ENCODE peak calls at places on chromosomes 12 and 14, in five cellular contexts. Q is Peyer's patch, C is K562, F is thoracic aorta, X is substantia nigra. I is an unnamed sample.

GRCh38 chr14:32377046-32377445 is 47.9 kb downstream of the AKAP6 start:
- DNase-seq in Q (no peak), C (no peak), F (no peak), X (no peak), I (no peak)

GRCh38 chr14:29444805-29445204 is 482.8 kb downstream of the PRKD1 start:
- DNase-seq in Q (no peak), C (no peak), F (no peak), X (no peak), I (no peak)

GRCh38 chr12:131862994-131863710 is 31.3 kb upstream of the ULK1 start:
- DNase-seq in Q (peak), C (peak), F (no peak), X (no peak), I (peak)

GRCh38 chr14:100297320-100298300 is 8.6 kb downstream of the SLC25A29 start:
- DNase-seq in Q (peak), C (peak), F (peak), X (peak), I (no peak)

GRCh38 chr14:26794731-26795130 is 196.9 kb upstream of the NOVA1 start:
- DNase-seq in Q (no peak), C (no peak), F (no peak), X (no peak), I (no peak)

GRCh38 chr12:128644664-128645296 is 179.0 kb downstream of the SLC15A4 start:
- DNase-seq in Q (peak), C (peak), F (no peak), X (no peak), I (no peak)

GRCh38 chr14:60274448-60274847 is 25.4 kb downstream of the PPM1A start:
- DNase-seq in Q (no peak), C (no peak), F (no peak), X (no peak), I (no peak)

GRCh38 chr12:52149651-52150241 is 42.1 kb downstream of the KRT80 start:
- DNase-seq in Q (no peak), C (no peak), F (no peak), X (no peak), I (no peak)

GRCh38 chr14:75002392-75003249 is at the start of gene EIF2B2:
- DNase-seq in Q (peak), C (peak), F (peak), X (peak), I (peak)

GRCh38 chr12:94753071-94753779 is 102.9 kb upstream of the TMCC3 start:
- DNase-seq in Q (no peak), C (no peak), F (no peak), X (no peak), I (peak)

GRCh38 chr12:109949089-109949488 is 47.1 kb downstream of the GIT2 start:
- DNase-seq in Q (no peak), C (no peak), F (no peak), X (no peak), I (no peak)

GRCh38 chr12:3715999-3716398 is 36.9 kb downstream of the CRACR2A start:
- DNase-seq in Q (no peak), C (no peak), F (no peak), X (no peak), I (no peak)

GRCh38 chr12:106767954-106768501 is 6.5 kb upstream of the RIC8B start:
- DNase-seq in Q (no peak), C (peak), F (no peak), X (no peak), I (no peak)

GRCh38 chr12:66514581-66514980 is 164.3 kb downstream of the GRIP1 start:
- DNase-seq in Q (no peak), C (no peak), F (no peak), X (no peak), I (peak)

GRCh38 chr12:128088926-128089325 is 178.0 kb upstream of the TMEM132C start:
- DNase-seq in Q (no peak), C (no peak), F (no peak), X (no peak), I (no peak)

GRCh38 chr12:44015333-44015941 is 179.6 kb downstream of the TMEM117 start:
- DNase-seq in Q (no peak), C (peak), F (no peak), X (no peak), I (peak)

GRCh38 chr12:108430245-108430644 is 84.8 kb upstream of the FICD start:
- DNase-seq in Q (no peak), C (no peak), F (no peak), X (no peak), I (no peak)

GRCh38 chr14:99576761-99577705 is 27.0 kb downstream of the CCDC85C start:
- DNase-seq in Q (no peak), C (no peak), F (no peak), X (no peak), I (no peak)

GRCh38 chr12:124231980-124232653 is 62.8 kb upstream of the RFLNA start:
- DNase-seq in Q (peak), C (no peak), F (no peak), X (no peak), I (no peak)

GRCh38 chr14:101838476-101838875 is 77.0 kb downstream of the PPP2R5C start:
- DNase-seq in Q (no peak), C (no peak), F (no peak), X (no peak), I (no peak)

GRCh38 chr14:33515441-33515840 is 435.4 kb downstream of the EGLN3 start:
- DNase-seq in Q (no peak), C (no peak), F (no peak), X (no peak), I (no peak)

GRCh38 chr14:54737132-54737711 is 165.4 kb downstream of the GCH1 start:
- DNase-seq in Q (no peak), C (peak), F (no peak), X (no peak), I (peak)

GRCh38 chr14:63524537-63525155 is 18.5 kb downstream of the PPP2R5E start:
- DNase-seq in Q (no peak), C (no peak), F (no peak), X (no peak), I (no peak)

GRCh38 chr14:82626156-82627055 is 1092.8 kb upstream of the SEL1L start:
- DNase-seq in Q (no peak), C (no peak), F (no peak), X (no peak), I (no peak)

GRCh38 chr14:103260629-103261124 is 73.4 kb upstream of the EIF5 start:
- DNase-seq in Q (peak), C (peak), F (no peak), X (no peak), I (peak)

DNA sequence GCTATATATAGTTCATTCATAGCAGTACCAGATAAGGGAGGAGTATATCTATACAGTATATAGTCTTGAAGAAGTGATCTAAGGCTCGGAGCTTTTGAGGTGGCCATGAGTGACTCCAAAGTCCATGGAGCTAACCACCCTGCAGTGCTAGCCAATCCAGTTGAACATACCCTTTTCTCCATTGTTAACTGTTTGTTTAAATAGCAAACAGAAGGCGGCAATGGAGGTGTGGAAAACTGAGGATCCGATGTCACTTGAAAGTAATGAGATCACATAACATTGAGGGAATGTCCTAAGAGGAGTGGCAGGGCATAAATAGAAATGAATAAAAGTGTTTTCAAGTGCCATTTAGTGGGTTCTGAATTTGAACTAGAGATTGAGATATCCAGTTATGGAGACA is 12.4 kb upstream of the SNAPC1 start:
- DNase-seq in Q (no peak), C (peak), F (no peak), X (no peak), I (no peak)
- H3K27ac ChIP-seq in Q (peak), C (peak), F (no peak), X (no peak), I (no peak)

DNA sequence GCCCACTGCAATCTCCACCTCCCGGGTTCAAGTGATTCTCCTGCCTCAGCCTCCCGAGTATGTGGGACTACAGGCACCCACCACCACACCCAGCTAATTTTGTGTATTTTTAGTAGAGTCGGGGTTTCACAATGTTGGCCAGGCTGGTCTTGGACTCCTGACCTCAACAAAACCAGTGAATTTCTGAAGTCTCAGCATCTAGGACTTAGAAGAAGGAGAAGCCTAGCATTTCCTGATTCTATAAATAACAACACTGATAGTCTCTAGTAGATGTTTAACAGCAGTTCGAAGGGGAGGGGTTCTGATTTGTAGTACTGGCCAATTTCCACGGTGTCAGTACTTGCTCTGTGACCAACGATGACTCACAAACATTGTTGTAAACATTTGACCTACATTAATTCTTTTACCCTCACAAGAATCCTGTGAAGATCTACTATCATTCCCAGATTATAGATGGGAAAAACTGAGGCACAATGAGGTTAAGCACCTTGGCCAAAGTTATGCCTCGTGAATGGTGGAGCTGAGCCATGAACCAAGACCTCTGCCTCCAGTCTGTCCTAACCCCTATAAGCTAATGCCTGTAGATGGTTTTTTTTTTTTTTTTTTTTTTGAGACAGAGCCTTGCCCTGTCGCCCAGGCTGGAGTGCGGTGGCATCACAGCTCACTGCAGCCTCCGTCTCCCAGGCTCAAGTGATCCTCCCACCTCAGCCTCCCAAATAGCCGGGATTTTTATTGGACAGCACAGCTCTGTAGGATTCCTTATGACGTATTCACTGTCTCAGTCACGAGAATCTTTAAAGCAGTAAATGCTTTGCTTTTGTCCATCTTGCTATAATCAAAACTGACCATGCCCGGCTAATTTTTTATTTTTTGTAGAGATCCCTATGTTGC is 5.2 kb downstream of the P2RX4 start:
- DNase-seq in Q (no peak), C (peak), F (no peak), X (no peak), I (peak)
- H3K27ac ChIP-seq in Q (peak), C (no peak), F (no peak), X (no peak), I (no peak)

GRCh38 chr12:121805171-121805687 is 1.4 kb downstream of the SETD1B start:
- DNase-seq in Q (peak), C (no peak), F (no peak), X (no peak), I (no peak)
- H3K27ac ChIP-seq in Q (peak), C (peak), F (peak), X (peak), I (peak)

GRCh38 chr12:1104088-1104800 is 113.2 kb downstream of the ERC1 start:
- DNase-seq in Q (no peak), C (no peak), F (no peak), X (no peak), I (no peak)
- H3K27ac ChIP-seq in Q (no peak), C (no peak), F (no peak), X (no peak), I (no peak)

GRCh38 chr14:47674148-47674545 is 1.3 kb downstream of the MDGA2 start:
- DNase-seq in Q (no peak), C (no peak), F (no peak), X (no peak), I (no peak)
- H3K27ac ChIP-seq in Q (no peak), C (no peak), F (no peak), X (peak), I (no peak)

GRCh38 chr14:77353469-77354141 is 23.3 kb downstream of the TMED8 start:
- DNase-seq in Q (no peak), C (no peak), F (no peak), X (no peak), I (no peak)
- H3K27ac ChIP-seq in Q (no peak), C (no peak), F (no peak), X (no peak), I (no peak)